ENCODE peak calls at places on chromosomes 6 and 20, in four cellular contexts. T is naive thymus-derived CD4-positive, alpha-beta T cell; S is cardiac muscle cell; G is nucleus accumbens. M is an unnamed sample.

GRCh38 chr6:109455502-109456282 is at the start of gene MICAL1:
- DNase-seq in S (peak; percentile 65), G (peak; percentile 35), T (peak; percentile 73), M (peak; percentile 60)

GRCh38 chr6:28597217-28597835 is 71.6 kb downstream of the GPX5 start:
- DNase-seq in S (no peak), T (no peak), G (peak; percentile 22), M (no peak)

GRCh38 chr6:2971420-2972218 is at the start of gene SERPINB6:
- DNase-seq in T (peak; percentile 47), G (peak; percentile 81), S (peak; percentile 69), M (no peak)

GRCh38 chr6:156423075-156423474 is 354.1 kb upstream of the ARID1B start:
- DNase-seq in S (no peak), T (no peak), G (no peak), M (no peak)

GRCh38 chr6:121595646-121596045 is 160.2 kb downstream of the GJA1 start:
- DNase-seq in S (no peak), T (no peak), G (no peak), M (no peak)

GRCh38 chr20:49676581-49677291 is 36.9 kb downstream of the B4GALT5 start:
- DNase-seq in T (no peak), G (no peak), S (no peak), M (no peak)

GRCh38 chr20:6164421-6165341 is 41.9 kb upstream of the FERMT1 start:
- DNase-seq in S (peak; percentile 50), T (no peak), G (no peak), M (no peak)

GRCh38 chr20:33681288-33681687 is 4.9 kb downstream of the E2F1 start:
- DNase-seq in G (no peak), T (no peak), S (no peak), M (no peak)

GRCh38 chr6:122476131-122476530 is 4.5 kb upstream of the SERINC1 start:
- DNase-seq in T (peak; percentile 34), S (peak; percentile 34), G (no peak), M (no peak)

GRCh38 chr6:723540-723939 is 30.6 kb upstream of the EXOC2 start:
- DNase-seq in S (no peak), T (no peak), G (no peak), M (no peak)

GRCh38 chr20:48823960-48824497 is 3.8 kb downstream of the PREX1 start:
- DNase-seq in T (no peak), G (peak; percentile 27), S (no peak), M (no peak)

GRCh38 chr6:524803-525202 is 132.1 kb downstream of the HUS1B start:
- DNase-seq in S (peak; percentile 3), T (no peak), G (no peak), M (no peak)

GRCh38 chr6:38498085-38498484 is 141.6 kb downstream of the BTBD9 start:
- DNase-seq in S (no peak), G (no peak), T (no peak), M (no peak)

GRCh38 chr6:29762051-29762450 is 38.8 kb downstream of the HLA-F start:
- DNase-seq in G (no peak), S (no peak), T (no peak), M (no peak)

GRCh38 chr6:41716516-41717446 is 18.6 kb downstream of the TFEB start:
- DNase-seq in T (no peak), S (peak; percentile 84), G (no peak), M (no peak)

GRCh38 chr6:111524735-111525134 is 41.7 kb upstream of the REV3L start:
- DNase-seq in T (no peak), S (no peak), G (no peak), M (no peak)

GRCh38 chr20:16128538-16129106 is 444.6 kb downstream of the KIF16B start:
- DNase-seq in G (no peak), S (no peak), T (no peak), M (no peak)

GRCh38 chr20:13322198-13322597 is 101.1 kb downstream of the ISM1 start:
- DNase-seq in T (no peak), S (no peak), G (no peak), M (no peak)

GRCh38 chr6:112216699-112217551 is 37.4 kb downstream of the LAMA4 start:
- DNase-seq in S (no peak), T (no peak), G (no peak), M (no peak)

GRCh38 chr20:6709865-6710595 is 57.5 kb upstream of the BMP2 start:
- DNase-seq in S (no peak), G (no peak), T (no peak), M (no peak)

GRCh38 chr20:57629976-57630525 is 9.8 kb upstream of the ZBP1 start:
- DNase-seq in S (no peak), G (no peak), T (peak; percentile 54), M (no peak)

GRCh38 chr6:168060521-168060931 is 18.5 kb downstream of the FRMD1 start:
- DNase-seq in G (peak; percentile 41), T (no peak), S (peak; percentile 65), M (no peak)

GRCh38 chr6:95243091-95243490 is 334.2 kb upstream of the MANEA start:
- DNase-seq in S (no peak), T (no peak), G (no peak), M (no peak)